ENCODE peak calls at places on chromosome 1, in seven cellular contexts. F is activated CD8-positive, alpha-beta memory T cell treated with anti-CD3 and anti-CD28 coated beads for 24 hours; Z is GM19239; H is Caki2; P is activated T-helper 2 cell treated with anti-CD3 and anti-CD28 coated beads, Interferon-gamma antibody, Interleukin-2, Interleukin-4, amounts not matched to agents 10 μg/mL and 5 μg/mL and 100 μg/mL, durations not matched to agents 14 hours and 24 hours and 36 hours; C is occipital lobe; E is fibroblast of lung. K is an unnamed sample.

GRCh38 chr1:183804916-183805734 is at the start of gene RGL1:
- DNase-seq in C (peak; percentile 71), E (peak; percentile 76), F (peak; percentile 62), P (peak; percentile 27), H (peak; percentile 18), Z (peak; percentile 25), K (peak; percentile 70)

GRCh38 chr1:110585426-110585825 is 20.7 kb downstream of the KCNA2 start:
- DNase-seq in Z (no peak), E (no peak), C (no peak), F (no peak), H (no peak), P (no peak), K (no peak)

GRCh38 chr1:201504179-201504631 is 2.7 kb downstream of the CSRP1 start:
- DNase-seq in C (no peak), E (peak; percentile 57), Z (no peak), H (no peak), P (no peak), F (no peak), K (no peak)

GRCh38 chr1:183580281-183580682 is 10.0 kb downstream of the NCF2 start:
- DNase-seq in P (no peak), E (no peak), Z (peak; percentile 34), F (no peak), C (no peak), H (no peak), K (peak; percentile 50)

GRCh38 chr1:162138599-162139397 is 69.3 kb downstream of the NOS1AP start:
- DNase-seq in C (no peak), P (no peak), H (no peak), E (no peak), F (no peak), Z (no peak), K (no peak)

GRCh38 chr1:167711797-167712196 is 10.0 kb upstream of the MPZL1 start:
- DNase-seq in P (no peak), F (no peak), H (no peak), E (no peak), Z (no peak), C (no peak), K (no peak)

GRCh38 chr1:208093754-208094719 is 150.1 kb downstream of the PLXNA2 start:
- DNase-seq in C (no peak), H (peak; percentile 31), E (peak; percentile 51), P (peak; percentile 41), F (peak; percentile 83), Z (peak; percentile 48), K (peak; percentile 75)

GRCh38 chr1:21703318-21703963 is 34.3 kb upstream of the RAP1GAP start:
- DNase-seq in P (no peak), E (peak; percentile 90), H (peak; percentile 59), C (no peak), F (no peak), Z (no peak), K (peak; percentile 54)

GRCh38 chr1:222454196-222454595 is 93.7 kb downstream of the HHIPL2 start:
- DNase-seq in Z (no peak), F (no peak), C (no peak), E (peak; percentile 59), H (no peak), P (no peak), K (no peak)

GRCh38 chr1:91527781-91528180 is 27.1 kb downstream of the CDC7 start:
- DNase-seq in Z (no peak), E (no peak), F (no peak), P (no peak), H (no peak), C (no peak), K (no peak)

GRCh38 chr1:110630770-110631663 is 24.9 kb upstream of the KCNA2 start:
- DNase-seq in F (peak; percentile 94), P (peak; percentile 81), Z (peak; percentile 26), H (peak; percentile 41), C (peak; percentile 36), E (peak; percentile 16), K (peak; percentile 34)

GRCh38 chr1:247111636-247112478 is 7.7 kb upstream of the ZNF669 start:
- DNase-seq in C (peak; percentile 17), P (no peak), F (peak; percentile 60), Z (no peak), E (peak; percentile 63), H (peak; percentile 46), K (peak; percentile 43)

GRCh38 chr1:20983297-20983889 is 193.3 kb downstream of the EIF4G3 start:
- DNase-seq in F (no peak), P (no peak), H (no peak), C (no peak), E (no peak), Z (no peak), K (no peak)

GRCh38 chr1:228085287-228085926 is 2.9 kb downstream of the ARF1 start:
- DNase-seq in C (no peak), F (no peak), P (no peak), H (no peak), Z (no peak), E (peak; percentile 76), K (peak; percentile 62)

GRCh38 chr1:71424536-71424935 is 343.7 kb upstream of the ZRANB2 start:
- DNase-seq in Z (no peak), F (no peak), C (no peak), E (no peak), P (no peak), H (no peak), K (no peak)

GRCh38 chr1:100862591-100862990 is 32.1 kb downstream of the EXTL2 start:
- DNase-seq in P (no peak), H (no peak), F (no peak), C (no peak), E (peak; percentile 97), Z (no peak), K (peak; percentile 74)

GRCh38 chr1:93600663-93601062 is 81.0 kb downstream of the BCAR3 start:
- DNase-seq in H (no peak), Z (no peak), E (no peak), P (no peak), C (no peak), F (no peak), K (no peak)

GRCh38 chr1:54135436-54136120 is 17.2 kb downstream of the CDCP2 start:
- DNase-seq in E (peak; percentile 82), P (no peak), Z (no peak), F (no peak), H (no peak), C (no peak), K (peak; percentile 52)

GRCh38 chr1:8025671-8026144 is 401 bp downstream of the ERRFI1 start:
- DNase-seq in C (no peak), F (no peak), E (peak; percentile 27), H (no peak), P (no peak), Z (no peak), K (no peak)